ENCODE peak calls at places on chromosomes 16 and 17, in seven cellular contexts. E is transverse colon, H is A549, V is sigmoid colon, U is SK-N-SH, Z is tibial nerve, T is stomach. P is an unnamed sample.
A peak's percentile ranks its signal among the peaks of the same experiment; 100 is the strongest.

GRCh38 chr17:64622931-64623654 is 39.0 kb downstream of the SMURF2 start:
- DNase-seq in V (no peak), U (no peak), H (peak; percentile 68), E (no peak), T (no peak), Z (no peak), P (no peak)

GRCh38 chr16:85659805-85660511 is 28.8 kb downstream of the GINS2 start:
- DNase-seq in V (peak; percentile 75), H (peak; percentile 88), E (peak; percentile 76), T (peak; percentile 70), Z (peak; percentile 27), U (peak; percentile 93), P (peak; percentile 86)

GRCh38 chr17:49260011-49260921 is 29.7 kb upstream of the PHOSPHO1 start:
- DNase-seq in V (peak; percentile 73), E (peak; percentile 52), T (peak; percentile 49), H (peak; percentile 85), Z (peak; percentile 24), U (peak; percentile 81), P (peak; percentile 83)

GRCh38 chr16:287298-287811 is 4.4 kb downstream of the PDIA2 start:
- DNase-seq in E (no peak), H (no peak), V (no peak), Z (no peak), U (no peak), T (peak; percentile 60), P (no peak)

GRCh38 chr16:22813223-22813945 is 578 bp upstream of the HS3ST2 start:
- DNase-seq in U (peak; percentile 84), V (peak; percentile 67), H (no peak), E (peak; percentile 32), T (peak; percentile 32), Z (no peak), P (peak; percentile 73)

GRCh38 chr16:29760567-29761279 is 14.9 kb upstream of the C16orf54 start:
- DNase-seq in V (no peak), E (no peak), T (no peak), H (no peak), Z (no peak), U (no peak), P (no peak)

GRCh38 chr16:59697236-59697635 is 963.1 kb upstream of the GOT2 start:
- DNase-seq in T (no peak), E (no peak), Z (no peak), H (no peak), V (no peak), U (no peak), P (no peak)

GRCh38 chr17:12089809-12090384 is 69.2 kb downstream of the MAP2K4 start:
- DNase-seq in V (no peak), H (peak; percentile 12), E (no peak), Z (no peak), U (no peak), T (no peak), P (no peak)

GRCh38 chr17:19370493-19370960 is 7.8 kb upstream of the MAPK7 start:
- DNase-seq in T (no peak), V (peak; percentile 75), U (no peak), E (no peak), H (no peak), Z (no peak), P (peak; percentile 82)

GRCh38 chr16:77219437-77219836 is 20.2 kb downstream of the SYCE1L start:
- DNase-seq in T (no peak), U (no peak), V (no peak), E (no peak), H (peak; percentile 61), Z (no peak), P (no peak)

GRCh38 chr16:85901760-85902365 is 2.9 kb downstream of the IRF8 start:
- DNase-seq in E (no peak), U (no peak), V (no peak), T (no peak), Z (no peak), H (no peak), P (no peak)

GRCh38 chr16:21145738-21146137 is 4.9 kb downstream of the DNAH3 start:
- DNase-seq in U (no peak), E (no peak), T (no peak), H (no peak), V (no peak), Z (no peak), P (no peak)

GRCh38 chr16:11224894-11225676 is 30.9 kb downstream of the SOCS1 start:
- DNase-seq in H (no peak), Z (no peak), U (no peak), T (peak; percentile 47), E (peak; percentile 78), V (no peak), P (no peak)

GRCh38 chr16:81987706-81988105 is 23.6 kb downstream of the SDR42E1 start:
- DNase-seq in V (no peak), U (no peak), E (peak; percentile 23), Z (no peak), T (peak; percentile 71), H (no peak), P (no peak)

GRCh38 chr17:7204828-7205461 is 14.7 kb downstream of the DLG4 start:
- DNase-seq in H (peak; percentile 98), E (peak; percentile 87), V (peak; percentile 94), T (peak; percentile 80), Z (peak; percentile 59), U (peak; percentile 99), P (peak; percentile 94)
- TF ChIP-seq EP300 in H (no peak), E (no peak), V (peak; percentile 74), T (peak; percentile 35), Z (no peak), U (no peak), P (no peak)

DNA sequence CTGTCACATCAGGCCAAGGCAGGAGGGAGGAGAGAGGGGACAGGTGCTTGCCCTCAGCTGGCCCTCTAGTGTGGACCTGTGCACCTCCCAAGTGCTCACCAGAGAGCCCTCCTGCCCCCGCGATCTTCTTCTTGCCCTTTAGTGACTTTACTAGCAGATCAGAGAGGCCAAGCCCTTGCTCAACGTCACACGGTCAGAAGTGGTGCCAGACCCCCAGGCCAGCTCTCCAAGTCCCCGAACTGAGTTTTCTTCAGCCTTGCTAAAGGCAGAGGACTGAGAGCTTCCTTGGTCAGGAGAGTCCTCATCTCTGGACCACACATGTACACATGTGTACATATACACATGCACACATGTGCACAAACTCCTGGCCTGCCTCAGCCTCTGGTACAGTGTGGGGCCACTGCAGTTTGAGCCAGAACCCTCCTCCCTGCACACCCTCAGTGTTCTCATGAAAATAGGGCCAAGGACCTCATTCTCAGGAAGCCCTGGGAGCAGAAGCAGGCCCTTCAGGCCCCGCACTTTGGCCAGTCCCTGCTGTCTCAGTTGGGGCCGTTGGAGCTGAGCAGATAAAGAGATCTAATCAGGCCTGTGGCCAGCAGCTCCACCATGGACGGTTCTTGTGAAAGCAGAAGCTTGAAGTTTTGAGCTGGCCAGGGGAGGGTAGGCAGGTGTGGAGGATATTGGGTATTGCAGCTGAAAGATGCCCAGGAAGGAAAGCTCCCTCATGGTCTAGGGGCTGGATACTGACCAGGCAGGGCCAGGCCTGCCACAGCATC is 7.4 kb upstream of the EPX start:
- DNase-seq in V (no peak), U (peak; percentile 17), E (no peak), H (no peak), Z (no peak), T (no peak), P (no peak)
- TF ChIP-seq EP300 in V (no peak), U (no peak), E (no peak), H (no peak), Z (no peak), T (no peak), P (no peak)

DNA sequence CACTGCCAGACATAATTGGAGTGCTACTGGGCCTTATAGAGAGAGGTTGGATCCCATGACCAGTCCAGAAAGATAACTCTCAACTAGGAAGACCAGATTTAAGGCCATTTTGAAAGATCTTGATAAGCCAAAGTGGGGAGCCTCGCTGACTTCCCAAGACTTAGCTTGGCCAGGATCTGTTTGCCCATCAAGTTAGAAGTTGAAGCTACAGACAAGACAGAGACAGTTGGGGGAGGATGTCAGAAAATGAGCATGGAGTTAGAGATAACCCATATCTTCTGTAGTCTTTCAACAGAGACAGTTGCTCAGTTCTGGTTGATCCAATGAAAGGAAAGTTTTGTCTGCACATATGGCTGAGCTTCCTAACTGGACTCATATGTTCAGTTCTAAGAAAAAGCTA is 267.4 kb downstream of the HS3ST3A1 start:
- DNase-seq in U (no peak), T (no peak), E (no peak), V (no peak), H (no peak), Z (no peak), P (no peak)
- TF ChIP-seq EP300 in U (no peak), T (no peak), E (no peak), V (no peak), H (no peak), Z (no peak), P (no peak)

DNA sequence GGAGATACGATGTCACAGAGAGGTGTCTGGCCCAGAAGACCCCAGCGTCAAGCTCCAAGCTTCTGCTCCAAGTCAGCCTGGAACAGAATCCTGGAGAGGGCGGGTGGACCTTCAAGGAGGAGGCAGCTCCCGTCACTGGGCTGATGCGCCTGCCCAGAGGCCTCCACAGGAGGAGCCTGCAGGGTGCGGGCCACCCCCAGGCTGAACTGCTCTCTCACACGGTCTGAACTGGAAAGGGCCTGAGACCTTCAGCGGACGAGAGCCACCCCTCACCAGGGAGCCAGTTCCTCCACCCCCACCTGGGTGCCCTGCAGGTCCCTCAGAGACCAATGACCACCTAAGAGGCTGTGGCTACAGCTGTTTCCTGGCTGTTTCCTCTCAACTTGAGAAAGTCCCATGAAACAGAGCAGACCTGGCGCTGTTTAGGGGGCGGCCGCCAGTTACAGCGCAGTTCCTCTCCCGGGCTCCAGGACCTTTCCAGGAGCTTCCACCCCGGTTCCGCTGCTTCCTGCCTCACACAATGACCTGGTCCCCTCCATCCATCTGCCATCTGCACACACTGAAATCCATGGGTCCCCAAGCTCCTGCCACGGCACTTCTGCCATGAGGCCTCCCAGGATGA is 36.0 kb upstream of the KLHDC4 start:
- DNase-seq in E (no peak), U (no peak), V (no peak), Z (no peak), T (no peak), H (no peak), P (no peak)
- TF ChIP-seq EP300 in E (no peak), U (no peak), V (no peak), Z (no peak), T (no peak), H (no peak), P (no peak)

DNA sequence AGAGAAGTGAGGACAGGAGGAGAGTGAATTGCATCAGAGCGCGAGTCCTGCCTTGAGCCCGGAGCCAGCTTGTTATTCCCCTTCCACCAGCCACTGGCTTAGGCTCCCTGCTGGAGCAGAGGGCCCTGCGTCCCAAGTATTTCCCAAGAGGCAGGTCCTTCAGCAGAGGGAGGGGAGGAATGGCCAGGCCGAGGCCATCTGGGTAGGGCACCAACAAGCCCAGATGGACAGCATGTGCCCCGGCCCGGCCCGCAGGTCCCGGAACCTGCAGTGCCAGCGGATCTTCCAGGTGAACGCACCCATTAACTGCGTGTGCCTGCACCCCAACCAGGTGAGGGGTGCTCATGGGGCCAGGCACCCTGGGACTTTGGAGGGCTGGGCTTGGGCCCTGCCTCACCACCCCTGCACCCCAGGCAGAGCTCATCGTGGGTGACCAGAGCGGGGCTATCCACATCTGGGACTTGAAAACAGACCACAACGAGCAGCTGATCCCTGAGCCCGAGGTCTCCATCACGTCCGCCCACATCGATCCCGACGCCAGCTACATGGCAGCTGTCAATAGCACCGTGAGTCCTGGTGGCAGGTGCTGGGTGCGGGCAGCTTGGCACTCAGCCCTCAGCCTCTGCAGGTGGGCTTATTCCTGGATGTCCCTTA is 1.7 kb downstream of the MLST8 start:
- DNase-seq in Z (no peak), E (no peak), U (no peak), T (no peak), V (no peak), H (no peak), P (no peak)
- TF ChIP-seq EP300 in Z (no peak), E (no peak), U (no peak), T (no peak), V (no peak), H (no peak), P (no peak)

P was measured in suprapubic skin.